ENCODE peak calls at places on chromosomes 4 and X, in four cellular contexts. R is head of caudate nucleus; Z is activated CD8-positive, alpha-beta memory T cell treated with anti-CD3 and anti-CD28 coated beads for 24 hours; H is HL-60. T is an unnamed sample.

GRCh38 chr4:103754844-103755243 is 35.1 kb upstream of the TACR3 start:
- DNase-seq in R (no peak), Z (no peak), H (peak; percentile 9), T (no peak)

GRCh38 chr4:103424853-103425252 is 226.7 kb upstream of the CENPE start:
- DNase-seq in R (no peak), Z (no peak), H (no peak), T (no peak)

GRCh38 chr4:86334020-86334750 is 25.7 kb downstream of the MAPK10 start:
- DNase-seq in R (peak; percentile 60), Z (no peak), H (no peak), T (no peak)

GRCh38 chrX:19909761-19910160 is 22.4 kb upstream of the SH3KBP1 start:
- DNase-seq in R (no peak), Z (no peak), H (no peak), T (no peak)

GRCh38 chr4:143617994-143618679 is 82.3 kb downstream of the FREM3 start:
- DNase-seq in R (peak; percentile 36), Z (no peak), H (no peak), T (no peak)

GRCh38 chr4:53489279-53489889 is 101.9 kb downstream of the LNX1 start:
- DNase-seq in R (no peak), Z (no peak), H (no peak), T (no peak)

GRCh38 chrX:20139966-20140365 is 1.7 kb downstream of the EIF1AX start:
- DNase-seq in R (no peak), Z (no peak), H (no peak), T (no peak)

GRCh38 chr4:164461901-164462300 is 292.0 kb upstream of the SMIM31 start:
- DNase-seq in R (no peak), Z (no peak), H (no peak), T (no peak)

GRCh38 chr4:138175337-138175794 is 66.8 kb downstream of the SLC7A11 start:
- DNase-seq in R (no peak), Z (no peak), H (no peak), T (peak; percentile 77)

GRCh38 chrX:19747672-19748610 is 139.5 kb downstream of the SH3KBP1 start:
- DNase-seq in R (peak; percentile 35), Z (peak; percentile 82), H (peak; percentile 93), T (peak; percentile 49)

GRCh38 chrX:154431321-154431720 is 2.8 kb downstream of the ATP6AP1 start:
- DNase-seq in R (no peak), Z (no peak), H (peak; percentile 74), T (no peak)

GRCh38 chr4:26993541-26993940 is 132.9 kb downstream of the STIM2 start:
- DNase-seq in R (no peak), Z (no peak), H (no peak), T (no peak)

GRCh38 chr4:127400736-127401346 is 231.9 kb upstream of the INTU start:
- DNase-seq in R (peak; percentile 38), Z (no peak), H (peak; percentile 72), T (peak; percentile 17)

GRCh38 chr4:153181293-153182080 is 22.8 kb upstream of the TRIM2 start:
- DNase-seq in R (no peak), Z (no peak), H (no peak), T (no peak)

GRCh38 chrX:34629572-34629971 is 27.5 kb downstream of the TMEM47 start:
- DNase-seq in R (no peak), Z (no peak), H (no peak), T (peak; percentile 2)

GRCh38 chr4:12319765-12320164 is 891.1 kb upstream of the HS3ST1 start:
- DNase-seq in R (peak; percentile 47), Z (no peak), H (no peak), T (no peak)

GRCh38 chr4:81606796-81607550 is 135.3 kb upstream of the RASGEF1B start:
- DNase-seq in R (no peak), Z (no peak), H (no peak), T (no peak)

GRCh38 chr4:145937021-145937861 is 1.4 kb downstream of the ZNF827 start:
- DNase-seq in R (peak; percentile 89), Z (peak; percentile 85), H (no peak), T (peak; percentile 37)

GRCh38 chr4:137861682-137862081 is 329.4 kb upstream of the PCDH18 start:
- DNase-seq in R (no peak), Z (no peak), H (no peak), T (peak; percentile 7)

GRCh38 chr4:523601-524000 is 24.6 kb downstream of the PIGG start:
- DNase-seq in R (no peak), Z (no peak), H (no peak), T (no peak)

GRCh38 chr4:89254847-89255246 is 52.8 kb downstream of the GPRIN3 start:
- DNase-seq in R (no peak), Z (peak; percentile 74), H (peak; percentile 12), T (no peak)

GRCh38 chr4:112277220-112277619 is 8.5 kb downstream of the TIFA start:
- DNase-seq in R (no peak), Z (no peak), H (no peak), T (no peak)

GRCh38 chr4:23455482-23455881 is 434.4 kb downstream of the PPARGC1A start:
- DNase-seq in R (no peak), Z (no peak), H (no peak), T (no peak)

GRCh38 chrX:133838761-133839676 is 146.4 kb downstream of the GPC3 start:
- DNase-seq in R (no peak), Z (no peak), H (peak; percentile 3), T (peak; percentile 13)

GRCh38 chr4:182265881-182266280 is 22.7 kb downstream of the TENM3 start:
- DNase-seq in R (peak; percentile 38), Z (no peak), H (no peak), T (no peak)

GRCh38 chr4:158189409-158189808 is 16.6 kb upstream of the GASK1B start:
- DNase-seq in R (no peak), Z (no peak), H (peak; percentile 36), T (no peak)

GRCh38 chrX:149462849-149463248 is 42.3 kb downstream of the IDS start:
- DNase-seq in R (no peak), Z (no peak), H (no peak), T (no peak)

T was measured in NCI-H2081.